ENCODE peak calls at places on chromosomes 1 and 21, in five cellular contexts. G, N, I, V and Q are unnamed samples.

GRCh38 chr1:53842347-53842746 is 4.3 kb upstream of the NDC1 start:
- DNase-seq in G (no peak), N (no peak), I (no peak), V (no peak), Q (no peak)

GRCh38 chr1:155003227-155003765 is 694 bp downstream of the ZBTB7B start:
- DNase-seq in I (no peak), G (no peak), N (no peak), V (peak; percentile 77), Q (no peak)

GRCh38 chr1:208008534-208008933 is 97.6 kb upstream of the CD34 start:
- DNase-seq in I (peak; percentile 25), V (no peak), G (no peak), N (no peak), Q (no peak)

GRCh38 chr1:194338241-194338948 is 1152.0 kb upstream of the B3GALT2 start:
- DNase-seq in N (no peak), I (no peak), G (no peak), V (no peak), Q (no peak)

GRCh38 chr21:41869771-41870170 is 9.4 kb downstream of the PRDM15 start:
- DNase-seq in G (no peak), V (no peak), N (no peak), I (no peak), Q (no peak)

GRCh38 chr1:16183157-16183556 is 27.3 kb upstream of the EPHA2 start:
- DNase-seq in G (no peak), I (peak; percentile 71), N (no peak), V (peak; percentile 71), Q (no peak)

GRCh38 chr1:159208460-159208825 is 3.8 kb downstream of the ACKR1 start:
- DNase-seq in V (no peak), N (no peak), G (no peak), I (no peak), Q (no peak)

GRCh38 chr21:38993561-38993960 is 187.8 kb downstream of the ETS2 start:
- DNase-seq in V (no peak), I (peak; percentile 76), N (no peak), G (peak; percentile 71), Q (peak; percentile 79)

GRCh38 chr21:23160914-23161313 is 2162.7 kb downstream of the NCAM2 start:
- DNase-seq in I (no peak), N (no peak), G (no peak), V (no peak), Q (no peak)

GRCh38 chr1:967466-968343 is 1.4 kb downstream of the PLEKHN1 start:
- DNase-seq in I (no peak), V (peak; percentile 50), G (no peak), N (no peak), Q (no peak)

GRCh38 chr1:33683913-33684312 is 180.0 kb upstream of the HMGB4 start:
- DNase-seq in G (no peak), V (no peak), I (no peak), N (no peak), Q (no peak)

GRCh38 chr1:165930961-165931360 is 103.5 kb downstream of the UCK2 start:
- DNase-seq in I (no peak), N (no peak), V (no peak), G (no peak), Q (no peak)

GRCh38 chr1:244065960-244066388 is 14.9 kb downstream of the ZBTB18 start:
- DNase-seq in N (no peak), I (no peak), V (no peak), G (no peak), Q (no peak)

GRCh38 chr21:32445101-32445500 is 32.6 kb downstream of the EVA1C start:
- DNase-seq in I (no peak), V (no peak), G (no peak), N (no peak), Q (no peak)

GRCh38 chr1:56644064-56644940 is 812 bp upstream of the PRKAA2 start:
- DNase-seq in G (no peak), I (no peak), V (peak; percentile 55), N (no peak), Q (no peak)

GRCh38 chr1:232988572-232989040 is 38.2 kb downstream of the NTPCR start:
- DNase-seq in I (no peak), V (no peak), G (no peak), N (no peak), Q (no peak)

GRCh38 chr1:115717541-115717940 is 51.0 kb downstream of the CASQ2 start:
- DNase-seq in V (peak; percentile 69), N (no peak), I (peak; percentile 70), G (no peak), Q (no peak)

GRCh38 chr1:42940851-42941639 is 17.6 kb downstream of the SLC2A1 start:
- DNase-seq in G (no peak), I (peak; percentile 46), N (no peak), V (peak; percentile 42), Q (peak; percentile 91)

GRCh38 chr1:175600721-175601440 is 142.5 kb downstream of the TNR start:
- DNase-seq in N (no peak), G (no peak), I (no peak), V (no peak), Q (no peak)

GRCh38 chr1:24673336-24673735 is 30.2 kb downstream of the SRRM1 start:
- DNase-seq in V (no peak), G (no peak), N (no peak), I (no peak), Q (no peak)

GRCh38 chr1:6116137-6116536 is 64.0 kb downstream of the CHD5 start:
- DNase-seq in I (no peak), G (no peak), N (no peak), V (no peak), Q (no peak)

GRCh38 chr1:241834733-241835377 is 13.1 kb upstream of the EXO1 start:
- DNase-seq in V (no peak), G (no peak), N (no peak), I (no peak), Q (no peak)

GRCh38 chr1:2598329-2598931 is 11.9 kb downstream of the PRXL2B start:
- DNase-seq in I (no peak), N (no peak), V (no peak), G (no peak), Q (no peak)

GRCh38 chr1:181112071-181112929 is 23.8 kb downstream of the IER5 start:
- DNase-seq in V (peak; percentile 95), I (peak; percentile 79), N (peak; percentile 76), G (no peak), Q (peak; percentile 86)

GRCh38 chr1:28449904-28450303 is 55.9 kb upstream of the RCC1 start:
- DNase-seq in V (no peak), G (no peak), I (no peak), N (no peak), Q (no peak)

GRCh38 chr1:244353572-244354091 is 98.1 kb downstream of the ADSS2 start:
- DNase-seq in G (peak; percentile 44), N (no peak), V (peak; percentile 69), I (peak; percentile 30), Q (peak; percentile 40)

GRCh38 chr21:26835714-26836265 is 9.4 kb downstream of the ADAMTS1 start:
- DNase-seq in V (no peak), G (no peak), N (no peak), I (no peak), Q (no peak)

GRCh38 chr1:198496216-198497143 is 44.0 kb downstream of the ATP6V1G3 start:
- DNase-seq in V (no peak), I (no peak), N (no peak), G (no peak), Q (no peak)

GRCh38 chr21:29771491-29772066 is 168.2 kb downstream of the GRIK1 start:
- DNase-seq in G (no peak), I (no peak), V (no peak), N (no peak), Q (no peak)

GRCh38 chr21:46468110-46468774 is 9.6 kb downstream of the DIP2A start:
- DNase-seq in G (no peak), V (no peak), N (no peak), I (no peak), Q (no peak)

GRCh38 chr1:235919797-235920475 is 53.2 kb upstream of the LYST start:
- DNase-seq in I (no peak), N (no peak), V (no peak), G (no peak), Q (no peak)

GRCh38 chr1:70487910-70488665 is 77.0 kb downstream of the CTH start:
- DNase-seq in V (no peak), I (no peak), G (no peak), N (no peak), Q (no peak)

GRCh38 chr1:39183503-39184353 is 20.8 kb upstream of the MACF1 start:
- DNase-seq in I (no peak), V (peak; percentile 81), N (peak; percentile 65), G (peak; percentile 33), Q (no peak)

GRCh38 chr1:83515566-83516169 is 483.3 kb downstream of the TTLL7 start:
- DNase-seq in N (no peak), G (no peak), V (no peak), I (no peak), Q (no peak)

DNA sequence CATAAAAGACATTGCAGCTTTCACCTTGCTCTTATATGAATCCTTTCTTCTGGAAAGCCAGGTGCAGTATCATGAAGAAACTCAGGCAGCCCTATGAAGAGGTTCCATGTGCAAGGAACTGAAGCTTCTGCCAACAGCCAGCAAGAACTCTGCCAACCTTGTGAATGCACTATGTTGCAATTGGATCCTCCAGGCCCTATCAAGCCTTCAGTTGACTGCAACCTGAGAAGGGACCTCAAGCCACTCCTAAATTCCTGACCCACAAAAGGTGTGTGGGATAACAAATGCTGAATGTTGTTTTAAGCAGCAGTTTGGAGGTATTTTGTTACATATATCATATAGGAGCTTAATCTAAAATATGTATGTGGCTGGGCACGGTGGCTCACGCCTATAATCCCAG is 84.0 kb downstream of the RERE start:
- DNase-seq in N (no peak), V (no peak), G (no peak), I (no peak), Q (no peak)
- H3K9me3 ChIP-seq in N (peaks cover 5% of the 10 kb centered on the region), V (peaks cover 5% of the 10 kb centered on the region), G (peaks cover 8% of the 10 kb centered on the region), I (peaks cover 8% of the 10 kb centered on the region), Q (no peaks in the 10 kb centered on the region)

GRCh38 chr1:202745313-202745888 is 35.1 kb upstream of the SYT2 start:
- DNase-seq in V (no peak), G (no peak), I (no peak), N (no peak), Q (no peak)
- H3K36me3 ChIP-seq in V (peaks cover 95% of the 10 kb centered on the region), G (peaks cover 99% of the 10 kb centered on the region), I (no peaks in the 10 kb centered on the region), N (peaks cover 14% of the 10 kb centered on the region), Q (peaks cover 46% of the 10 kb centered on the region)

GRCh38 chr21:34141373-34141772 is 68.0 kb downstream of the MRPS6 start:
- DNase-seq in N (no peak), G (no peak), V (no peak), I (no peak), Q (no peak)
- H3K9me3 ChIP-seq in N (no peaks in the 10 kb centered on the region), G (peaks cover 3% of the 10 kb centered on the region), V (no peaks in the 10 kb centered on the region), I (peaks cover 5% of the 10 kb centered on the region), Q (no peaks in the 10 kb centered on the region)

DNA sequence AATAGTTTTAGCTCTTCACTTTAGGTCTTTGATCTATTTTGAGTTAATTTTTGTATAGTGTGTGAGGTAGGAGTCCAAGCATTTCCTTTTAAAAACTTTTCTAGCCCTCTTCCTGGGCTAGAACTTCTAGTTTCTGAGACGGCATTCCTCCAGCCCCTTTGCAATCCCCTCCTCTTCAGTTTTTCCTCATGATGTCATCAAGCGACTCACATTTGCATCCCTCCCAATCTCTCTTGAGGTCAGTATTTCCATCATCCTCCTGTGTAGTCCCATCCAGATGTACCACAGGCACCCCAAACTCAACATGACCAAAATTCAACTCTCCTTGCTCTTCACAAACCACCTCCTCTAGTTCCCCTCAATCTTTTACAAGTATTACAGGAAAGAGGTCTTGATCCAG is 10.7 kb downstream of the HMGN2 start:
- DNase-seq in G (no peak), I (no peak), V (no peak), N (no peak), Q (no peak)
- H3K36me3 ChIP-seq in G (peaks cover 27% of the 10 kb centered on the region), I (peaks cover 2% of the 10 kb centered on the region), V (peaks cover 18% of the 10 kb centered on the region), N (no peaks in the 10 kb centered on the region), Q (peaks cover 7% of the 10 kb centered on the region)